ENCODE peak calls at places on chromosomes 3 and 15, in four cellular contexts. W, B, T and R are unnamed samples.

GRCh38 chr3:125257563-125257962 is 45.0 kb upstream of the SLC12A8 start:
- DNase-seq in W (no peak), B (no peak), T (no peak), R (no peak)

GRCh38 chr3:10798600-10799367 is 17.2 kb upstream of the SLC6A11 start:
- DNase-seq in W (no peak), B (no peak), T (no peak), R (no peak)

GRCh38 chr3:106711650-106712049 is 665.6 kb upstream of the CCDC54 start:
- DNase-seq in W (no peak), B (peak), T (no peak), R (peak)

GRCh38 chr15:83285979-83286553 is 1.6 kb upstream of the BNC1 start:
- DNase-seq in W (no peak), B (peak), T (no peak), R (peak)

GRCh38 chr3:195075199-195075940 is 195.6 kb downstream of the XXYLT1 start:
- DNase-seq in W (peak), B (peak), T (no peak), R (peak)

GRCh38 chr15:70596354-70597055 is 166.9 kb downstream of the UACA start:
- DNase-seq in W (no peak), B (peak), T (no peak), R (peak)

GRCh38 chr3:186432189-186432588 is 70.2 kb upstream of the DGKG start:
- DNase-seq in W (no peak), B (no peak), T (no peak), R (peak)

GRCh38 chr3:31960793-31961431 is 20.1 kb downstream of the OSBPL10 start:
- DNase-seq in W (no peak), B (peak), T (no peak), R (peak)

GRCh38 chr3:105137911-105138310 is 228.8 kb upstream of the ALCAM start:
- DNase-seq in W (no peak), B (no peak), T (no peak), R (no peak)

GRCh38 chr3:81242871-81243270 is 518.6 kb downstream of the GBE1 start:
- DNase-seq in W (no peak), B (peak), T (peak), R (no peak)

DNA sequence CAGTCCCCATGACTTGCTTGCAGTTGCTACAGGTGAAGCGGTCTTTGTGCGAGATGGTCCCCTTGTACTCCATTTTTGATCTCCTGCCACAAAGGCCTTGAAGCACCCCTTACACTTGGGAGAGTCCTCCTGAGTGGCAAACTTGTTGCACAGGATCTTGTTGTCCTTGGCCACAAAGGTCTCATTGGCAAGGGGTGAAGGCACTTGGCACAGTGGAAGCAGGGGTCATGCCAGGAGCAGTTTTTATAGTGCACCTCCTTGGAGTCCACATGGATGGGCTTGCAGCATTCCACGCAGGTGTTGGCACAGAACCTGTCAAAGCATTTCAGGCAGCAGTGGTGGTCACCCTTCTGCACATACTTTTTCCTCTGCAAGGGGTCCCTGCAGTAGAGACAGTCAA is 20.3 kb upstream of the SEC62 start:
- DNase-seq in W (no peak), B (no peak), T (no peak), R (no peak)
- TF ChIP-seq CTCF in W (no peak), B (no peak), T (no peak), R (no peak)

GRCh38 chr15:48992096-48992495 is 28.4 kb upstream of the SHC4 start:
- DNase-seq in W (no peak), B (no peak), T (no peak), R (no peak)

GRCh38 chr15:48992545-48992944 is 28.8 kb upstream of the SHC4 start:
- DNase-seq in W (no peak), B (no peak), T (no peak), R (no peak)

GRCh38 chr15:48993411-48993810 is 29.7 kb upstream of the SHC4 start:
- DNase-seq in W (no peak), B (peak), T (no peak), R (no peak)

GRCh38 chr15:48999314-48999713 is 35.6 kb upstream of the SHC4 start:
- DNase-seq in W (no peak), B (no peak), T (no peak), R (no peak)

DNA sequence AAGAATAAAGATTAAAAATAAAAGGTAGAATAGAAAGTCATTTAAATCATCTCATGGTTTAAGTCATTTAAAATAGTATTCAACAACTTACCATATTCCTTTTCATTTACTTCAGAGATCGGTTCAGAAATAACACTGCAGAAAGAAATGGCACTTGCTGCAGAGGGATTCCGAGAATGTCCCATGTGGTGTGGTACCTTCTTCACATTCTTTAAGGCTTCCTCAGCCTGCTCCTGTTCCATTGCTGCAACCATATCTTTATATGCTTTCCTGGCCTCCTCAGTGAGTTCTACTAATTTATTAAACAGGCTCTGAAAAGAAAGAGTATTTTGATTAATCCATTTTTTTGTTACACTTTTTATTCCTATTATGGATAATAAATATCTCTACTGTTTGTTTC is 32.6 kb upstream of the SHC4 start:
- DNase-seq in W (no peak), B (no peak), T (no peak), R (no peak)
- H3K4me3 ChIP-seq in W (no peak), B (no peak), T (no peak), R (no peak)

DNA sequence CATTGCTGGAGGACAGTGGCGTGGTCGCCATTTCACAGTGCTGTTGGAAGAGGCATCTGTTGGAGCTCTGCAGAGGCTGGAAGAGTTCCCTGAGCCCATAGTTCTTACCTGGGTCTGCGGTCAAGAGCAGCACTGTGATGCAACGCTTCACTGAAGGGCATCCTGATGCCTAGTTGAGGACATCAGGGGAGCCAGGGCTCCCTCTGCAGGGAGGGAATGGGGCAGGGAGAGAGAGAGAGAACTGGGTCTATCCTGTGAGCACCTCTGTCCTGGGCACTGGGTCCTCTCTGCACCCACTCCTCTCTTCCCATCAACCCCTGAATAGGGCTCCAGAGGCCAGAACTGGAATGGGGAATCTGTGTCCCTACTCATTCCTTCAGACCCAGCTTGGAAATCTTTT is 23.9 kb upstream of the MOBP start:
- DNase-seq in W (no peak), B (no peak), T (no peak), R (no peak)
- TF ChIP-seq CTCF in W (no peak), B (no peak), T (no peak), R (peak)

GRCh38 chr3:48001991-48002390 is 14.2 kb downstream of the MAP4 start:
- DNase-seq in W (no peak), B (no peak), T (no peak), R (no peak)
- H3K4me3 ChIP-seq in W (no peak), B (no peak), T (no peak), R (no peak)

DNA sequence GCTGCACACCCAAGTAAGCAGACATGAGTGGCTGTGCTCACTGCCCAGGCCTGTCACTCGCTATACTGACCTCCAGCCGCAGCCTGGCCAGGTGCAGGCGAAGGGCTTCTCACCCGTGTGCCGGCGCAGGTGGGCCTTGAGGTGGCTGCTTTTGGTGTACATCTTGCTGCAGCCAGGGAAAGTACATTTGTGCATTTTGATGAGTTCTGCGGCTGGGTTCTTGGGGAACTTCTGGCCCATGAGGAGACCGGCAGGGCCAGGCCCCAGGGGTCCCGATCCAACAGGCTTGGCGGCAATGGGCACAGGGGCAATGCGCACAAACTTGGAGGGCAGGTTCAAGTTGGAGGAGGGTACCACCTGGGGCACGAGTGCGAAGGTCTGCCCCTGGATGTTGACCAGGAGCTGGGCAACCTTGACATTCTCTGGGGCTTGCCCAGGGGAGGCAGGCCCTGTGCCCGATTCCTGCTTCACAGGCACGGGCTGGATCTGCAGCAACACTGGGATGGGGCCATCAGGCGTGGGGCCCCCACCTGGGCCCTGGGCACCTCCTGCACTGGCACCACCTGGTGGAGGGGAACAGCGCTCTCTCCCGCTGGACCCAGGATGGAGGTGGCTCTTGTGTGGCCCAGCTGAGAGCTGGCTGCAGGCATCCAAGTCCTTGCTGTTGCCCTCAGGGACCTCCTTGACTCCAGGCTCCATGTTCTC is 5.3 kb downstream of the KLF15 start:
- DNase-seq in W (no peak), B (no peak), T (no peak), R (no peak)
- TF ChIP-seq CTCF in W (no peak), B (no peak), T (no peak), R (no peak)

GRCh38 chr3:141294848-141295247 is 63.2 kb downstream of the PXYLP1 start:
- DNase-seq in W (no peak), B (peak), T (no peak), R (peak)

GRCh38 chr3:141292346-141293058 is 60.9 kb downstream of the PXYLP1 start:
- DNase-seq in W (no peak), B (no peak), T (no peak), R (no peak)

GRCh38 chr3:141289228-141289772 is 57.7 kb downstream of the PXYLP1 start:
- DNase-seq in W (no peak), B (no peak), T (no peak), R (no peak)

GRCh38 chr3:141291610-141292345 is 60.2 kb downstream of the PXYLP1 start:
- DNase-seq in W (no peak), B (no peak), T (no peak), R (no peak)

GRCh38 chr3:141294300-141294699 is 62.7 kb downstream of the PXYLP1 start:
- DNase-seq in W (no peak), B (no peak), T (no peak), R (no peak)
- H3K4me3 ChIP-seq in W (no peak), B (peak), T (no peak), R (peak)

GRCh38 chr3:63370094-63370493 is 92.0 kb downstream of the SYNPR start:
- DNase-seq in W (no peak), B (no peak), T (no peak), R (no peak)

GRCh38 chr3:63364495-63364894 is 86.4 kb downstream of the SYNPR start:
- DNase-seq in W (no peak), B (peak), T (peak), R (peak)

DNA sequence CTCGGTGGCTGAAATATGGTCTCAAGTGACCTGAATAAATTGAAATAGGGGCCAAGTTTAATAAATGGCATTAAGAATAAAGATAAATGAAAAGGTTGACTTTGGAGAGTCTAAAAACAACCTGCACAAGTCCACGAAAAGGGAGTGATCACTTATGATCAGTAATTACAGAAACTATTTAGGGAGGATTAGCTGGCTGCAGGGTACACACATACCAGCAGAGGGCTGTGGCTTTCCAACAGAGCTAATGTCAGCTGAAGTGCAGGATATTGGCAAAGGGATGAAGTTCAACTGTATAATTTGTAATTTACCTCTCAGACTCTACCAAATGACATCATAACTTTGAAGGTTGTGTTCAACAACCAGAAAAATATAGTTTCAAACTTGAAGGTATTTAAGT is 86.8 kb downstream of the SYNPR start:
- DNase-seq in W (no peak), B (no peak), T (peak), R (no peak)
- TF ChIP-seq CTCF in W (no peak), B (peak), T (no peak), R (no peak)

GRCh38 chr15:63600001-63600645 is 2.9 kb downstream of the FBXL22 start:
- DNase-seq in W (no peak), B (peak), T (no peak), R (no peak)
- H3K4me3 ChIP-seq in W (peak), B (peak), T (peak), R (peak)

GRCh38 chr15:77637851-77638402 is 5.2 kb upstream of the LINGO1 start:
- DNase-seq in W (no peak), B (no peak), T (no peak), R (no peak)
- TF ChIP-seq CTCF in W (no peak), B (no peak), T (no peak), R (no peak)